ENCODE peak calls at places on chromosome 1, in seven cellular contexts. Z is right lobe of liver, N is astrocyte of the spinal cord, I is fibroblast of mammary gland, L is AG04450, A is fibroblast of the aortic adventitia, O is heart left ventricle. W is an unnamed sample.

GRCh38 chr1:20398744-20399143 is 87.3 kb downstream of the CAMK2N1 start:
- DNase-seq in I (no peak), Z (no peak), O (no peak), L (no peak), A (no peak), N (no peak), W (no peak)

GRCh38 chr1:234885601-234886000 is 243.0 kb downstream of the TOMM20 start:
- DNase-seq in O (no peak), N (no peak), I (no peak), A (peak; percentile 35), Z (no peak), L (no peak), W (no peak)

GRCh38 chr1:211279340-211279739 is 20.2 kb downstream of the RCOR3 start:
- DNase-seq in A (no peak), O (no peak), L (no peak), I (no peak), Z (no peak), N (no peak), W (no peak)

GRCh38 chr1:32180186-32181060 is 948 bp downstream of the TXLNA start:
- DNase-seq in L (no peak), N (peak; percentile 25), O (peak; percentile 54), A (peak; percentile 60), Z (peak; percentile 66), I (peak; percentile 43), W (no peak)

GRCh38 chr1:239387304-239388231 is 1.2 kb downstream of the CHRM3 start:
- DNase-seq in I (no peak), N (peak; percentile 1), Z (peak; percentile 20), A (no peak), O (no peak), L (no peak), W (no peak)

GRCh38 chr1:208829601-208830000 is 585.4 kb upstream of the PLXNA2 start:
- DNase-seq in Z (no peak), I (no peak), N (no peak), O (no peak), A (no peak), L (no peak), W (no peak)

GRCh38 chr1:59506952-59507351 is 210.1 kb downstream of the FGGY start:
- DNase-seq in L (no peak), I (peak; percentile 92), A (peak; percentile 68), Z (no peak), N (peak; percentile 41), O (no peak), W (no peak)

GRCh38 chr1:33634143-33634542 is 161.7 kb downstream of the ZSCAN20 start:
- DNase-seq in Z (no peak), I (no peak), L (no peak), O (no peak), N (no peak), A (no peak), W (no peak)

GRCh38 chr1:42165511-42166210 is 1.1 kb upstream of the GUCA2A start:
- DNase-seq in I (no peak), N (peak; percentile 32), L (no peak), A (peak; percentile 31), Z (peak; percentile 65), O (peak; percentile 77), W (no peak)

GRCh38 chr1:159999204-159999603 is 32.6 kb downstream of the PIGM start:
- DNase-seq in Z (no peak), A (peak; percentile 43), I (peak; percentile 67), L (no peak), N (peak; percentile 38), O (no peak), W (no peak)

GRCh38 chr1:30877205-30877912 is 31.2 kb downstream of the SDC3 start:
- DNase-seq in Z (peak; percentile 65), O (peak; percentile 74), N (peak; percentile 64), A (peak; percentile 95), I (peak; percentile 80), L (peak; percentile 38), W (no peak)

GRCh38 chr1:3573499-3573898 is 37.8 kb downstream of the MEGF6 start:
- DNase-seq in A (no peak), O (no peak), I (no peak), N (no peak), Z (no peak), L (no peak), W (no peak)

GRCh38 chr1:155410931-155411330 is 90.2 kb downstream of the RUSC1 start:
- DNase-seq in A (no peak), O (no peak), I (no peak), N (no peak), L (no peak), Z (no peak), W (no peak)
- H3K4me3 ChIP-seq in A (no peak overlapping the region), O (no peak overlapping the region), I (no peak overlapping the region), N (no peak overlapping the region), L (no peak overlapping the region), Z (no peak overlapping the region), W (no peak overlapping the region)

DNA sequence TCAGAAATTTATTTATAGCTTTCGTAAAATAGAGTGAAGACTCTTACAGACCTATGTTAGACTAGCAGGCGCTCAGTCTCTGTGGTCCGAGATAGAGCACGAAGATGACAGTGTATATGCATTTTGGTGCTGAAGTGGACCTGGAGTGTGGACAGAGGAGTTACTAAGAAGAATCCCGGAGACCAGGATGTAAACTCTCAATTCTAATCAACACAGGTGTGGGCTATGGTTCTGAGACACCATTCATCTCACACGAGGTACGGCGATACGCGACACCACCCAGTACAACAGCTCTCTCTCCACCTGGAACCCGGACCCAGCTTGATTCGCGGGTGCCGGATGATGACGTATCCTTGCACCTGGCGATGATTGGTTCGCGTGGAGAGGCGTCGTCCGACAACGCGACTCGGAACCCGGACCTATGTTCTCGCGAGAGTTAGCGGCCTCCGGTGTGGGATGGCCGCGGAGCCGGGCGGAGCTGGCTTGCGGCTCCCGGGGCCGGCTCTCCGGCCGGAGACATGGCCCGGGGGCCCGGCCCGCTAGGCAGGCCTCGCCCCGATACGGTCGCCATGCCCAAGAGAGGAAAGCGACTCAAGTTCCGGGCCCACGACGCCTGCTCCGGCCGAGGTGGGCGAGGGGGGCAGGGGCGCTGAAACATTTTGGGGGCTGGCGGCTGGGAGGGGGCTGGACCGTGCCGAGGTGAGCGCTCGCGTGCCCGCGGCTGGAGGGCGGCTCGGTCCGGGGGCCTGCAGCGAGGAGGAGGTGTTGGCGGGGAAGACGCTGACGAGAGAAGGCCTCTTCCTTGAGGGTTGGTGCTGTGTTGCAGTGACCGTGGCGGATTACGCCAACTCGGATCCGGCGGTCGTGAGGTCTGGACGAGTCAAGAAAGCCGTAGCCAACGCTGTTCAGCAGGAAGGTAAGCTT is at the start of gene TMEM183A:
- DNase-seq in N (peak; percentile 96), I (peak; percentile 97), O (peak; percentile 97), L (peak; percentile 89), A (peak; percentile 97), Z (peak; percentile 95), W (peak; percentile 95)
- TF ChIP-seq CTCF in N (no peak), I (no peak), O (no peak), L (no peak), A (no peak), Z (no peak), W (no peak)

DNA sequence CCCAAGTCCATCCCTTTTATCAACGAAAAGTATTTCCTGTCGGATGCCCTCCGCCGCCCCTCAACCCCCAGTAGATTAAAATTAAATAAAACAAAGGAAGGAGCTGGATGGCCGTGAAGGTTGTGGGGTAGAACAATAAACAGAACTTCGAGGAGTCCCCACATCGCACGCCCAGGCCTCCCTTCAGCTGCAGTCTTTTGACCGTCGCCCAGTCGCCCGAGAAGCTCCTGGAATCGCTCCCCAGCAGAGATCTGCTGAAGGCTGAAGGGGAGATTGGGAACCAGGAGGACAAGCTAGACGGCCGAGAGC is 905 bp downstream of the BARHL2 start:
- DNase-seq in L (no peak), A (no peak), I (no peak), O (no peak), Z (no peak), N (no peak), W (no peak)
- H3K4me3 ChIP-seq in L (no peak overlapping the region), A (no peak overlapping the region), I (no peak overlapping the region), O (no peak overlapping the region), Z (no peak overlapping the region), N (no peak overlapping the region), W (no peak overlapping the region)

GRCh38 chr1:109488201-109488600 is 4.5 kb downstream of the ATXN7L2 start:
- DNase-seq in Z (no peak), N (no peak), I (peak; percentile 16), A (no peak), L (no peak), O (no peak), W (no peak)
- TF ChIP-seq CTCF in Z (no peak), N (no peak), I (no peak), A (no peak), L (peak; percentile 5), O (no peak), W (no peak)

GRCh38 chr1:155860939-155861496 is 1.7 kb downstream of the SYT11 start:
- DNase-seq in A (peak; percentile 38), L (no peak), N (peak; percentile 20), O (no peak), I (no peak), Z (no peak), W (no peak)
- H3K4me3 ChIP-seq in A (peak overlapping the region; percentile 69), L (peak overlapping the region; percentile 64), N (peak overlapping the region; percentile 56), O (peak overlapping the region; percentile 55), I (peak overlapping the region; percentile 65), Z (no peak overlapping the region), W (peak overlapping the region; percentile 45)

DNA sequence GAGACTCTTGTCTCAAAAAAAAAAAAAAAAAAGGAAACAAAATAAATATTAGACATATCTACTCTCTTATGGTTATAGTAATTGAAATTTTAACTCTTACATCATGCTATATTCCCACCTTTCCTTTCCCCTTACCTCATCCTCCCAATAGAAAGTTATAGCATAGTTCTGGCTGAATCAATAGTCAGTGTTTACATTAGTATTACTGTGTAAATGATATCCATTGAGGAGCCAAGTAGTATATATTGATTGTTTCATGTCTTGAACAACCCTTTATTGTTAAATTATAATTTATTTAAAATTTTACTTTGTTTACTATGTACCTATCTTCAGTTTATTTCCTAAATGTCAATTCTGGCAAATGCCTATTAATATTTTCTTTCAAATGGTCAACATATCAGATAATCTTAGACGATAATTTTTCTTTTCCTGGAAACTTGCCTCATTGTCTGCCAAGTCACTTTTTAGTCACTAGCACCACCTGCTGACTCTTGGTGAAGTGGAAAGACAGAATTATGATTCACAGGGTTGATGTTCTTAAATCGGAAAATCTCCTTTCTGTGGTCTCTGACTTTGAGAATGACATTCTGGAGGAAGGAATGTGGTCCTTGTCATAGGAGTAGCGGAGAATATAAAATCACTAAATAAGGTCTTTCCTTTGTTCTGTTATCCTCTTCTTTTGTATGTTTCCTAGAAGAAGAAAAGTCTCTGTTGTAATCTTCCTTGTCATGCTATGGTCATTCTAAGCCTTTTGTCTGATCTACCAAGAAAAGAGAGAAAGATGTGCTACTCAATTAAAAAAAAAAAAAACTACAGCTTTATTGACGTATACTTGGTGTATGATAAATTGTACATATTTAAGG is 8.6 kb downstream of the HJV start:
- DNase-seq in A (peak; percentile 89), I (peak; percentile 89), O (peak; percentile 46), N (peak; percentile 87), L (peak; percentile 57), Z (no peak), W (peak; percentile 77)
- TF ChIP-seq CTCF in A (peak; percentile 66), I (peak; percentile 76), O (peak; percentile 77), N (peak; percentile 69), L (peak; percentile 75), Z (peak; percentile 79), W (peak; percentile 73)

GRCh38 chr1:228058172-228058980 is 24.1 kb upstream of the ARF1 start:
- DNase-seq in I (no peak), L (no peak), N (no peak), Z (no peak), O (no peak), A (no peak), W (no peak)
- H3K4me3 ChIP-seq in I (no peak overlapping the region), L (no peak overlapping the region), N (no peak overlapping the region), Z (no peak overlapping the region), O (no peak overlapping the region), A (no peak overlapping the region), W (no peak overlapping the region)

GRCh38 chr1:98661544-98662353 is at the start of gene SNX7:
- DNase-seq in O (peak; percentile 80), A (peak; percentile 66), I (peak; percentile 59), Z (peak; percentile 91), L (peak; percentile 24), N (peak; percentile 79), W (peak; percentile 27)
- TF ChIP-seq CTCF in O (peak; percentile 24), A (peak; percentile 10), I (no peak), Z (peak; percentile 32), L (peak; percentile 23), N (peak; percentile 25), W (no peak)

W was measured in astrocyte of the cerebellum.